ENCODE peak calls at places on chromosomes 3 and 15, in ten cellular contexts. J is RWPE1, H is esophagus squamous epithelium, E is fibroblast of mammary gland, V is fibroblast of the aortic adventitia, Y is mammary epithelial cell, U is OCI-LY7, P is ovary, L is lower leg skin, F is neural progenitor cell. G is an unnamed sample.
A peak's percentile ranks its signal among the peaks of the same experiment; 100 is the strongest.

GRCh38 chr15:64883997-64884511 is 27.6 kb upstream of the ANKDD1A start:
- DNase-seq in E (peak; percentile 94), L (peak; percentile 80), H (no peak), V (peak; percentile 85), U (no peak), F (no peak), J (peak; percentile 83), P (no peak), Y (peak; percentile 92), G (peak; percentile 70)

GRCh38 chr15:101029971-101030661 is 111.0 kb downstream of the LRRK1 start:
- DNase-seq in P (no peak), F (no peak), J (no peak), E (no peak), U (no peak), V (no peak), L (no peak), H (no peak), Y (no peak), G (no peak)

GRCh38 chr15:66212471-66212870 is 41.1 kb downstream of the MEGF11 start:
- DNase-seq in F (no peak), L (no peak), V (no peak), H (no peak), P (no peak), J (no peak), Y (no peak), U (no peak), E (no peak), G (no peak)

GRCh38 chr3:28799084-28799483 is 450.5 kb upstream of the AZI2 start:
- DNase-seq in L (no peak), H (no peak), P (no peak), Y (no peak), U (no peak), E (peak; percentile 2), V (peak; percentile 23), F (peak; percentile 37), J (no peak), G (no peak)

GRCh38 chr15:101240364-101240763 is 11.5 kb downstream of the CHSY1 start:
- DNase-seq in H (no peak), L (no peak), V (peak; percentile 74), F (no peak), P (no peak), J (no peak), U (no peak), Y (no peak), E (peak; percentile 83), G (no peak)

GRCh38 chr3:40827942-40828688 is 303.4 kb downstream of the ZNF621 start:
- DNase-seq in Y (peak; percentile 76), P (no peak), F (no peak), J (peak; percentile 7), U (no peak), V (no peak), H (no peak), L (peak; percentile 86), E (peak; percentile 55), G (no peak)

GRCh38 chr3:126113733-126114132 is 29.8 kb upstream of the SLC41A3 start:
- DNase-seq in Y (no peak), L (no peak), J (no peak), E (no peak), F (peak; percentile 34), U (peak; percentile 18), V (no peak), P (no peak), H (no peak), G (no peak)

GRCh38 chr3:2156244-2156847 is 57.7 kb downstream of the CNTN4 start:
- DNase-seq in V (no peak), P (no peak), J (no peak), E (peak; percentile 2), U (no peak), H (no peak), F (peak; percentile 80), Y (no peak), L (no peak), G (peak; percentile 15)

GRCh38 chr15:59371458-59372351 is 966 bp downstream of the MYO1E start:
- DNase-seq in L (peak; percentile 28), J (peak; percentile 67), H (no peak), F (peak; percentile 66), U (no peak), Y (peak; percentile 66), V (peak; percentile 36), P (peak; percentile 44), E (no peak), G (peak; percentile 59)

GRCh38 chr3:10547841-10548783 is 42.7 kb upstream of the ATP2B2 start:
- DNase-seq in U (no peak), H (no peak), J (no peak), Y (peak; percentile 32), E (no peak), F (no peak), V (no peak), L (no peak), P (no peak), G (no peak)

GRCh38 chr3:64685331-64685799 is 2.4 kb downstream of the ADAMTS9 start:
- DNase-seq in L (peak; percentile 29), E (peak; percentile 71), J (no peak), Y (peak; percentile 39), V (peak; percentile 65), H (no peak), U (no peak), P (peak; percentile 90), F (no peak), G (no peak)

GRCh38 chr15:44243146-44243545 is 45.4 kb upstream of the GOLM2 start:
- DNase-seq in V (peak; percentile 73), L (no peak), H (no peak), P (no peak), U (no peak), F (no peak), Y (no peak), J (no peak), E (no peak), G (no peak)

GRCh38 chr15:44246521-44247268 is 41.8 kb upstream of the GOLM2 start:
- DNase-seq in Y (no peak), E (no peak), L (no peak), U (no peak), P (no peak), V (no peak), J (no peak), F (no peak), H (no peak), G (no peak)

GRCh38 chr15:44243829-44244228 is 44.7 kb upstream of the GOLM2 start:
- DNase-seq in V (no peak), F (no peak), J (no peak), H (no peak), E (no peak), P (no peak), U (no peak), L (no peak), Y (no peak), G (no peak)
- TF ChIP-seq CTCF in V (peak; percentile 6), F (peak; percentile 25), J (peak; percentile 38), H (no peak), E (peak; percentile 24), P (no peak), U (peak; percentile 30), L (no peak), Y (no peak), G (no peak)

DNA sequence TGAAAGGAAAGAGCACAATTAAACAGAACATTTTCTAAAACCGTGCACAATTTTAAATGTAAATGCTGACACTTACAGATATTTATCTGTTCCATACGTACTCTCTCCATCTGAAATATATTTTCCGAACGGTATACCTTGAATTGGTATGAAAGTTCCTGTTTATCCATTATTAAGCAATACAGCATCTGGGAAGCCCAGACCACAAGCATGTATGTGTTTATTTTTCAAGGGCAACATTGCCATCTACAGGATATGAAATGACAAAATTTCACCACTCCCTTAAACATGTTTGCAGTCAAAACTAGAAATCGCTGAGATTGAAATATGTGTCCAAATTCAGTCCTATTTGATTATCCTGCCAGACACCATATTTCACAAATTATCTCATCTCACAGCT is 533.5 kb downstream of the TBL1XR1 start:
- DNase-seq in F (peak; percentile 39), V (peak; percentile 78), L (no peak), U (peak; percentile 20), P (no peak), J (peak; percentile 21), E (peak; percentile 79), Y (peak; percentile 34), H (no peak), G (no peak)
- TF ChIP-seq CTCF in F (peak; percentile 48), V (peak; percentile 26), L (no peak), U (peak; percentile 59), P (peak; percentile 15), J (no peak), E (peak; percentile 47), Y (peak; percentile 51), H (no peak), G (no peak)

DNA sequence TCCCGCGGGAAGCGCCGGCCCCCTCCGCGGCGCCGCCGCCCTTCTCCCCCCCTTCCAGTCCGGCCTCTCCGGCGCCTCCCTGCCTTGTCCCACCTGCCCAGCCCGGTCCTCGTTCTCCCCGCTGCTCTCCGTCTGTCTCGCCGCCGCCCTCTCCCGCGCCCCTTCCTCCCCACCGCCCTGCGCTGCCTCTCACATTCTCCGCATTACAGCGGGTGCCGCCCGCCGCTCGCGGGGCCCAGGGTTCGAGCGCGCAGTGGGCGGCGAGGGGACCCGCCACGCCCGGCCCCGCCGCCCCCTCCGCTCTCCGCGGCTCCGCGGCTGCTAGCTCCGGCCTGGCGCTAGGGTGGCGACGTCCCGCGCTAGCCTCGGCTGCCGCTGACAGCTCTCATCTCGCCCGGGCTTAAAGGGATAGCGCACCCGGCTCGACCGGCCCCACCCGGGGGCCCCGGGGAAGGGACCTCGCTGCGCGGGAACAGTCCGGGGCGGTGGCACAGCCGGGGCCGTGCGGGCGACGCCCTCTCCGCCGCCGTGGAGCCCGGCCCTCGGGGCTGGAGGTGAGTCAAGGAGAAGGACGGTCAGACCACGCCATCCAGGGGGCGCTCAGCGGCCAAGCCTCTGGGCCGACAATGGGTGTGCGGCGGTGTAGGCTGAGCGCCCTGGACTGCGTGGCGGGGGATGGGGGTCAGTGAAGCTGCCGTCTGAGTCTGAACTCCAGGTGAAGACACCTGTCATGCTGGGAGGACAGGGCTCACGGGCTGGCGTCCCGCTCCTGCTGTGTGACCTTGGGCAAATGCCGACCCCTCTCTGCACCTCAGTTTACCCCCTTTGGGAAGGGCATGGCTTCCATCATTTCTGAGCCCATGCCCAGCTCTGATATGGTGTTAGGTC is 187.4 kb upstream of the LINGO1 start:
- DNase-seq in U (no peak), L (no peak), H (no peak), E (peak; percentile 6), F (peak; percentile 82), V (no peak), J (peak; percentile 39), P (no peak), Y (peak; percentile 17), G (no peak)
- TF ChIP-seq CTCF in U (no peak), L (no peak), H (no peak), E (no peak), F (peak; percentile 61), V (peak; percentile 2), J (peak; percentile 31), P (no peak), Y (peak; percentile 32), G (no peak)

GRCh38 chr15:73239564-73240208 is 129.1 kb downstream of the HCN4 start:
- DNase-seq in F (peak; percentile 22), E (no peak), P (no peak), L (no peak), V (no peak), J (no peak), U (no peak), H (no peak), Y (peak; percentile 15), G (no peak)
- TF ChIP-seq CTCF in F (peak; percentile 31), E (no peak), P (no peak), L (no peak), V (no peak), J (no peak), U (peak; percentile 45), H (no peak), Y (peak; percentile 23), G (peak; percentile 2)

G was measured in GM10248.